ENCODE peak calls at places on chromosomes 4 and X, in four cellular contexts. O, G, U and W are unnamed samples. For H3K4me1, the result is how much of the 10 kb centered on the place peaks cover.

GRCh38 chrX:39899876-39900787 is 197.6 kb downstream of the BCOR start:
- DNase-seq in G (no peak), O (no peak), U (no peak), W (no peak)

GRCh38 chrX:120452131-120452530 is 17.0 kb downstream of the LAMP2 start:
- DNase-seq in U (peak), O (no peak), G (peak), W (no peak)

GRCh38 chr4:23814606-23815005 is 75.2 kb downstream of the PPARGC1A start:
- DNase-seq in O (no peak), U (no peak), G (no peak), W (no peak)

GRCh38 chr4:159766241-159766640 is 663.4 kb downstream of the RAPGEF2 start:
- DNase-seq in O (no peak), G (no peak), U (no peak), W (no peak)

GRCh38 chrX:13955975-13956374 is 73.7 kb downstream of the GEMIN8 start:
- DNase-seq in O (no peak), G (no peak), U (no peak), W (no peak)

GRCh38 chr4:73944061-73944875 is 37.6 kb downstream of the PF4 start:
- DNase-seq in O (no peak), U (no peak), G (no peak), W (no peak)

GRCh38 chr4:147201016-147201415 is 255.4 kb upstream of the TTC29 start:
- DNase-seq in U (peak), G (no peak), O (no peak), W (no peak)

GRCh38 chr4:98890698-98891097 is 38.2 kb downstream of the EIF4E start:
- DNase-seq in O (no peak), U (no peak), G (no peak), W (no peak)

GRCh38 chr4:8379771-8380170 is 60.8 kb downstream of the ACOX3 start:
- DNase-seq in G (no peak), U (no peak), O (no peak), W (no peak)

GRCh38 chr4:113781439-113782040 is 20.0 kb upstream of the CAMK2D start:
- DNase-seq in U (peak), O (no peak), G (peak), W (no peak)

GRCh38 chr4:146330392-146330791 is 116.1 kb downstream of the REELD1 start:
- DNase-seq in O (no peak), G (no peak), U (peak), W (no peak)

GRCh38 chrX:148457279-148457678 is 43.1 kb upstream of the AFF2 start:
- DNase-seq in O (no peak), U (no peak), G (no peak), W (no peak)

GRCh38 chr4:48112017-48112667 is 21.9 kb downstream of the TXK start:
- DNase-seq in O (no peak), U (peak), G (no peak), W (no peak)

GRCh38 chrX:153627675-153628111 is 19.3 kb upstream of the DUSP9 start:
- DNase-seq in U (no peak), O (no peak), G (no peak), W (no peak)

GRCh38 chr4:173119818-173120217 is 48.8 kb upstream of the GALNT7 start:
- DNase-seq in O (no peak), G (no peak), U (no peak), W (no peak)

GRCh38 chr4:48909697-48910096 is 3.1 kb upstream of the OCIAD2 start:
- DNase-seq in G (no peak), U (peak), O (peak), W (no peak)

GRCh38 chr4:109172301-109172700 is 130.2 kb downstream of the COL25A1 start:
- DNase-seq in G (no peak), O (no peak), U (no peak), W (no peak)

GRCh38 chrX:41688154-41688553 is 619 bp upstream of the GPR34 start:
- DNase-seq in G (no peak), U (no peak), O (no peak), W (no peak)

GRCh38 chr4:73662709-73663546 is 42.7 kb upstream of the RASSF6 start:
- DNase-seq in O (no peak), G (peak), U (peak), W (no peak)

GRCh38 chrX:131621650-131622049 is 77.8 kb downstream of the OR13H1 start:
- DNase-seq in O (no peak), U (no peak), G (no peak), W (no peak)

GRCh38 chr4:25826074-25826752 is 36.6 kb downstream of the SEL1L3 start:
- DNase-seq in G (no peak), O (no peak), U (no peak), W (no peak)

GRCh38 chr4:184298255-184298654 is 80.6 kb upstream of the ENPP6 start:
- DNase-seq in U (no peak), O (no peak), G (no peak), W (no peak)

GRCh38 chr4:127304356-127304755 is 328.4 kb upstream of the INTU start:
- DNase-seq in O (no peak), G (no peak), U (peak), W (no peak)

GRCh38 chr4:139154538-139154937 is 22.5 kb downstream of the ELF2 start:
- DNase-seq in O (no peak), G (no peak), U (no peak), W (no peak)

GRCh38 chrX:47809065-47809788 is 27.5 kb upstream of the ZNF81 start:
- DNase-seq in U (no peak), O (no peak), G (no peak), W (no peak)

GRCh38 chr4:26124753-26125236 is 196.0 kb upstream of the RBPJ start:
- DNase-seq in G (no peak), O (no peak), U (peak), W (no peak)

GRCh38 chr4:3529363-3529762 is 2.9 kb downstream of the LRPAP1 start:
- DNase-seq in G (peak), O (no peak), U (no peak), W (no peak)

GRCh38 chr4:3527914-3528876 is 4.0 kb downstream of the LRPAP1 start:
- DNase-seq in G (no peak), U (no peak), O (no peak), W (no peak)

GRCh38 chr4:3526456-3526855 is 5.8 kb downstream of the LRPAP1 start:
- DNase-seq in U (no peak), G (no peak), O (no peak), W (no peak)

GRCh38 chr4:3525532-3526430 is 6.4 kb downstream of the LRPAP1 start:
- DNase-seq in O (no peak), G (no peak), U (no peak), W (no peak)

GRCh38 chr4:3527101-3527913 is 4.9 kb downstream of the LRPAP1 start:
- DNase-seq in G (no peak), O (no peak), U (no peak), W (no peak)
- H3K4me1 ChIP-seq in G (under half), O (under half), U (under half), W (under half)

GRCh38 chr4:134601706-134602105 is 400.1 kb upstream of the PABPC4L start:
- DNase-seq in U (no peak), G (no peak), O (no peak), W (no peak)
- H3K27ac ChIP-seq in U (no peak), G (no peak), O (no peak), W (no peak)

GRCh38 chrX:102599084-102599949 is at the start of gene ARMCX5:
- DNase-seq in G (peak), O (peak), U (peak), W (peak)
- H3K4me3 ChIP-seq in G (peak), O (peak), U (peak), W (peak)

GRCh38 chr4:142262956-142263355 is 583.1 kb downstream of the INPP4B start:
- DNase-seq in U (no peak), O (no peak), G (no peak), W (no peak)

GRCh38 chr4:142267101-142267500 is 579.0 kb downstream of the INPP4B start:
- DNase-seq in U (no peak), O (no peak), G (no peak), W (no peak)

GRCh38 chr4:142265946-142266345 is 580.2 kb downstream of the INPP4B start:
- DNase-seq in G (no peak), O (no peak), U (no peak), W (no peak)

GRCh38 chr4:142264961-142265360 is 581.1 kb downstream of the INPP4B start:
- DNase-seq in G (no peak), O (no peak), U (peak), W (no peak)

GRCh38 chr4:142265536-142265935 is 580.6 kb downstream of the INPP4B start:
- DNase-seq in O (no peak), G (no peak), U (peak), W (no peak)
- H3K4me1 ChIP-seq in O (under half), G (under half), U (under half), W (under half)

GRCh38 chrX:2705036-2705435 is 13.9 kb downstream of the CD99 start:
- DNase-seq in O (no peak), G (no peak), U (no peak), W (no peak)
- H3K27ac ChIP-seq in O (no peak), G (no peak), U (no peak), W (no peak)

GRCh38 chr4:10584042-10584441 is 100.5 kb downstream of the CLNK start:
- DNase-seq in O (no peak), G (no peak), U (peak), W (no peak)
- H3K4me3 ChIP-seq in O (no peak), G (no peak), U (peak), W (no peak)

GRCh38 chr4:41745292-41746024 is 3.1 kb downstream of the PHOX2B start:
- DNase-seq in O (no peak), U (no peak), G (no peak), W (no peak)

GRCh38 chr4:41744572-41745291 is 3.8 kb downstream of the PHOX2B start:
- DNase-seq in O (no peak), G (no peak), U (no peak), W (no peak)

GRCh38 chr4:41746440-41747229 is 1.9 kb downstream of the PHOX2B start:
- DNase-seq in G (no peak), O (no peak), U (no peak), W (no peak)

GRCh38 chr4:41747230-41748055 is 1.1 kb downstream of the PHOX2B start:
- DNase-seq in G (no peak), U (no peak), O (no peak), W (no peak)

DNA sequence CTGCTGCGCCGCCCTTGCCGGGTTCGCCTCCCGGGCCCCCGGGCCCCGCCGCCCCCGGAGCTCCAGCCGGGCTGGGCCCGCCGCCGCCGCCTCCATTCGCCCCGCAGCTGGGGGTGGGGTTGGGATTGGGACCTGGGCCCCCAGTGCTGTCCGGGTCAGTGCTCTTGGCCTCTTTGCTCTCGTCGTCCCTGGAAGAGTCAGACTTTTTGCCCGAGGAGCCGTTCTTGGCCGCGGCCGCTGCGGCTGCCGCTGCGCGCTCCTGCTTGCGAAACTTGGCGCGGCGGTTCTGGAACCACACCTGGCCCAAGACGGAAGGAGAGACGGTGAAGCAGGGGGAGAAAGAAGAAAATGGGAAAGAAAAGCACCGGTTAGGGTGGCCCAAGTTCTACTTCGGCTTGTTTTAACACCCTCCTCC is 2.5 kb downstream of the PHOX2B start:
- DNase-seq in O (no peak), U (no peak), G (no peak), W (no peak)
- H3K4me1 ChIP-seq in O (under half), U (under half), G (under half), W (under half)

DNA sequence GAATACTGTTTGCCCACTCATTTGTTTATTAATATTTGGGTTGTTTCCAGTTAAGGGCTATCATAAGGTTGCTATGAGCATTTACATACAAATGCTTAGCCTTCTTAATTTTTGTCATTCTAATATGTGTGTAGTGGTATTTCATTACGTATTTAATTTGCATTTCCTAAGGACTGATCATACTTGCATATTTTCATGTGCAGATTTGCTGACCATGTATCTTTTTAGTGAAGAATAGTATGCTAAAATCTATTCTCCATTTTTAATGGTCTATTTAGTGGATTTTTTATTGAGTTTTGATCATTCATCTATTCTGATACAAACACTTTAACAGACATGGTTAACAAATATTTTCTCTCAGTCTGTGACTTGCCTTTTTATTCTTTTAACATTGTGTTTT is 949.5 kb downstream of the RAB28 start:
- DNase-seq in U (no peak), G (no peak), O (no peak), W (no peak)
- H3K27ac ChIP-seq in U (no peak), G (no peak), O (no peak), W (no peak)

GRCh38 chr4:1568855-1569460 is 115.2 kb downstream of the FAM53A start:
- DNase-seq in G (no peak), U (no peak), O (no peak), W (no peak)

GRCh38 chr4:1570291-1571164 is 113.6 kb downstream of the FAM53A start:
- DNase-seq in G (no peak), U (no peak), O (no peak), W (no peak)

GRCh38 chr4:1571165-1571908 is 112.8 kb downstream of the FAM53A start:
- DNase-seq in U (no peak), O (no peak), G (no peak), W (no peak)

GRCh38 chr4:1567808-1568581 is 116.1 kb downstream of the FAM53A start:
- DNase-seq in U (no peak), G (no peak), O (no peak), W (no peak)

GRCh38 chr4:1569461-1570151 is 114.5 kb downstream of the FAM53A start:
- DNase-seq in O (no peak), U (no peak), G (no peak), W (no peak)
- H3K4me3 ChIP-seq in O (no peak), U (no peak), G (no peak), W (no peak)

GRCh38 chr4:15809058-15809457 is 30.9 kb downstream of the CD38 start:
- DNase-seq in G (peak), O (no peak), U (no peak), W (no peak)
- H3K4me1 ChIP-seq in G (half or more), O (under half), U (under half), W (under half)